ENCODE peak calls at places on chromosome 20, in nine cellular contexts. W, Y, I, J, C, D, V, N and B are unnamed samples.

GRCh38 chr20:25145131-25145530 is 50.4 kb upstream of the ENTPD6 start:
- DNase-seq in W (no peak), Y (no peak), I (no peak), J (no peak), C (no peak), D (no peak), V (no peak), N (no peak), B (no peak)

GRCh38 chr20:48831702-48832422 is 4.1 kb upstream of the PREX1 start:
- DNase-seq in W (no peak), Y (no peak), I (no peak), J (peak; percentile 76), C (no peak), D (no peak), V (peak; percentile 46), N (peak; percentile 70), B (peak; percentile 76)

GRCh38 chr20:21272279-21272678 is 30.9 kb upstream of the XRN2 start:
- DNase-seq in W (no peak), Y (no peak), I (no peak), J (peak; percentile 17), C (no peak), D (no peak), V (no peak), N (no peak), B (no peak)

GRCh38 chr20:33674294-33675126 is at the start of gene NECAB3:
- DNase-seq in W (peak; percentile 80), Y (peak; percentile 87), I (no peak), J (no peak), C (no peak), D (peak; percentile 80), V (peak; percentile 89), N (peak; percentile 94), B (peak; percentile 81)

GRCh38 chr20:60139663-60140446 is 181.6 kb downstream of the CDH26 start:
- DNase-seq in W (no peak), Y (no peak), I (no peak), J (no peak), C (no peak), D (no peak), V (no peak), N (no peak), B (peak; percentile 13)

GRCh38 chr20:52105045-52105572 is 86.5 kb downstream of the ZFP64 start:
- DNase-seq in W (no peak), Y (peak; percentile 58), I (no peak), J (no peak), C (no peak), D (peak; percentile 40), V (peak; percentile 25), N (no peak), B (peak; percentile 72)

GRCh38 chr20:63894358-63895201 is at the start of gene DNAJC5:
- DNase-seq in W (peak; percentile 100), Y (peak; percentile 92), I (peak; percentile 85), J (peak; percentile 81), C (peak; percentile 79), D (peak; percentile 90), V (peak; percentile 96), N (peak; percentile 99), B (peak; percentile 80)

GRCh38 chr20:25083773-25084615 is 2.1 kb upstream of the VSX1 start:
- DNase-seq in W (no peak), Y (no peak), I (no peak), J (no peak), C (no peak), D (no peak), V (no peak), N (peak; percentile 75), B (no peak)